ENCODE peak calls at places on chromosomes 1 and 21, in five cellular contexts. F is fibroblast of lung, Z is AG04450, C is nephron progenitor cell, T is cardiac fibroblast. B is an unnamed sample.
A peak's percentile ranks its signal among the peaks of the same experiment; 100 is the strongest.

GRCh38 chr1:66752000-66752592 is at the start of gene DYNLT5:
- DNase-seq in F (peak; percentile 50), Z (no peak), C (peak; percentile 75), T (peak; percentile 77), B (no peak)

GRCh38 chr21:42509239-42509638 is 4.4 kb upstream of the SLC37A1 start:
- DNase-seq in F (no peak), Z (no peak), C (no peak), T (no peak), B (no peak)

GRCh38 chr1:238951809-238952208 is 434.6 kb upstream of the CHRM3 start:
- DNase-seq in F (peak; percentile 49), Z (no peak), C (peak; percentile 22), T (peak; percentile 66), B (no peak)

GRCh38 chr1:202349263-202349928 is 897 bp downstream of the PPP1R12B start:
- DNase-seq in F (peak; percentile 75), Z (no peak), C (no peak), T (peak; percentile 73), B (peak; percentile 61)

GRCh38 chr1:86085741-86086411 is 70.7 kb downstream of the COL24A1 start:
- DNase-seq in F (no peak), Z (no peak), C (no peak), T (no peak), B (no peak)

GRCh38 chr1:156874142-156874541 is 13.5 kb downstream of the NTRK1 start:
- DNase-seq in F (no peak), Z (no peak), C (no peak), T (no peak), B (no peak)

GRCh38 chr1:205374205-205375078 is 17.7 kb upstream of the KLHDC8A start:
- DNase-seq in F (peak; percentile 78), Z (no peak), C (no peak), T (peak; percentile 87), B (no peak)

GRCh38 chr1:192951961-192952460 is 107.1 kb downstream of the UCHL5 start:
- DNase-seq in F (peak; percentile 89), Z (peak; percentile 74), C (no peak), T (peak; percentile 96), B (peak; percentile 25)

GRCh38 chr1:112852276-112852675 is 103.7 kb downstream of the SLC16A1 start:
- DNase-seq in F (no peak), Z (no peak), C (no peak), T (no peak), B (no peak)

GRCh38 chr1:119674835-119675289 is 26.8 kb upstream of the ZNF697 start:
- DNase-seq in F (peak; percentile 44), Z (no peak), C (no peak), T (peak; percentile 92), B (peak; percentile 83)

GRCh38 chr21:14120091-14120734 is 90.5 kb downstream of the LIPI start:
- DNase-seq in F (no peak), Z (no peak), C (peak; percentile 25), T (peak; percentile 37), B (no peak)

GRCh38 chr1:112878321-112878720 is 77.7 kb downstream of the SLC16A1 start:
- DNase-seq in F (no peak), Z (no peak), C (no peak), T (no peak), B (no peak)

GRCh38 chr1:111199329-111199728 is 1.1 kb downstream of the DENND2D start:
- DNase-seq in F (no peak), Z (no peak), C (no peak), T (no peak), B (no peak)

GRCh38 chr1:111199881-111200801 is at the start of gene DENND2D:
- DNase-seq in F (no peak), Z (no peak), C (no peak), T (no peak), B (no peak)

GRCh38 chr1:111196213-111196612 is 4.2 kb downstream of the DENND2D start:
- DNase-seq in F (no peak), Z (no peak), C (no peak), T (no peak), B (no peak)

GRCh38 chr1:111198836-111199235 is 1.6 kb downstream of the DENND2D start:
- DNase-seq in F (no peak), Z (no peak), C (no peak), T (no peak), B (no peak)

DNA sequence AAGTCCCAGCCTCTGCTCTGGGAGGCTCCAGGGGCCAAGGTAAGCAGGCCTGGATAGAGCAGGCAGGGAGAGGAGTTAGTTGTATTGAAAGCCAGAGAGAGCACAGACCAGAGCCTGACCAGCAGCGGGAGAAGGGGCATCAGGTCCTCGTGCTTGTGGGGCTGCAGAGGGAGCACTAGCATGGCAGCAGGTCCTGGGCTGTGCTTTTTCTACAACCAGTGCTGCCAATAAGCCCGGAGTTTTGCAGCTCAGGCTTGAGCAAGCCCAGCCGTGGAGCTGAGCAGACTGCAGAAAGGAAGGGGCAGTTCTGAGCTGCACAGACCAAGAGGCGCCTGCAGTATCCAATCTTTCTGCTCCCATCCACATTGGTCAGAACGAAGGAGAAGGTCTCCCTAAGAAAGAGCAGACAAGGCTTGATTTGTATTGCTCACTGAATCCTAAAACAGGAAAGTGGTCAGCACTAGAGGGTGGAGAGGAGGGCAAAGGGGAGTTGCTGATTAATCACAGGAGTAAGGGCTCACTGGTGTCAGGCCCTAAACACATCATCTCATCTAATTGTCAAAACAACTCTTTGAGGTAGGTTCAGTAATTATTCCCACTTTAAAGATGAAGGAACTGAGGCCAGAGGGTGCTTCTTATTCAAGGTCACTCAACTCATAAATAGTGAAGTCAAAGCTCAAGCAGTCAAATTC is 2.7 kb downstream of the DENND2D start:
- DNase-seq in F (no peak), Z (no peak), C (peak; percentile 19), T (peak; percentile 17), B (no peak)
- TF ChIP-seq CTCF in F (peak; percentile 19), Z (peak; percentile 60), C (no peak), T (peak; percentile 31), B (peak; percentile 30)

DNA sequence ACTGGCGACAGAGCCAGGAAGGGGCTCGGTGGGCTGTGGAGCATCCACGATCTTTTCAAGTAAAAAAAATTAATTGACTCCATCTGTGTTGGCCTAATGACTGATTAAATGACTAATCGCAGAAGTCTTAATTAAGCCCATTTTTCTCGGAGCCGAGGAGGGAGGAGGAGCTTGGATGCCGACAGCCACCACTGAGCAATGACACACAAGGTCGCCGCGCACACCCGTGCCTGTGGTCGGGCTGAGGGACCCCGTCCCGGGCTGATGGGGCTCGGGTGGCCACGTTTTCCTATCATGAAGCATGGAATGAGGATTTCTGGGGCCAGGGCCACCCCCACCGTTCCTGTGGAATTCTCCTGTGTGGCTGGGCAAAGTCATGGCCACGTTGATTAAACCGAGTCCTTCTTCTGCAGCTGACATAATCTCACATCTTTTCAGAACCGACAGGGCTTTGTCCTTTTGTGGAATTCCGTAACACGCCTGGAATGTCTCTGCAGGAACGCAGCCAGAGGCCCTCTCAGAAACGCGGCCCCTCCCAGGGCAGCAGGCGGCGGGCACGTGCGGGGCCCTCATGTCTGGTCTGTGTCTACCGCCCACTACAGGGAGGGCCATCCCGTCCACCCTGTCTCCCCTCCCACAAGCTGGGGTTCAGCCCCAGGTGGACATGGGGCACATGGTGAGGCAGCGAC is 60.7 kb downstream of the MORN1 start:
- DNase-seq in F (peak; percentile 82), Z (peak; percentile 62), C (no peak), T (peak; percentile 81), B (peak; percentile 64)
- TF ChIP-seq CTCF in F (no peak), Z (peak; percentile 11), C (no peak), T (no peak), B (peak; percentile 14)

DNA sequence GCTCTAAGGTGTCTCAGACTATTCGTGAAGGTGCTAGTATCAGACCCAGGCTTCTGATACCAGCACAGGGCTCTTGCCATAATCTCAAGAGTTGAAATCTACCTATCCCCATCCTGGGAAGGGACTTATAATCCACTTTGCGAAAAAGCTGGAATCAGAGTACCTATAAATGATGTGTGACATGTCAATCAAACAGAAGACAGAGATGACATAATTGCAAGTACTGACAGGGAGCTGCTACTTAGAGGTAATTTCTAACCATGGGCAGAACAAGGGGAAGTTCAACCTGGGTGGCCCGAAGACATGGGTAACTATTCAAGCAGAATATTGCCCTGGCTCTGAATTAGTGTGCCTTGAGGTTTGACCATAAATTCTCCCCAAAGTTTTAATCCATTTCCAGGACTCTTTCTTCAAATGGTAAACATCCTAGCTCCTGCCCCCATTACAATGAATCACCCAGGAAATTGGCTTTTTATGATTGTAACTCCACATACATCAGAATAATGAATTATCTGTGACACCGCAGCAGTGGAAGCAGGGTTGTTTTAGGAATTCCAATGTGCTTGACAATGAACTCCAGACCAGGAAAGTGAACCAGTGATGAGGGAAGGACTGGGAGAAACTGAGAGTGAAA is 37.2 kb downstream of the KANK4 start:
- DNase-seq in F (no peak), Z (no peak), C (no peak), T (no peak), B (no peak)
- TF ChIP-seq CTCF in F (no peak), Z (no peak), C (no peak), T (no peak), B (no peak)

GRCh38 chr1:47147047-47147785 is 10.0 kb downstream of the CYP4A22 start:
- DNase-seq in F (no peak), Z (no peak), C (no peak), T (no peak), B (no peak)
- TF ChIP-seq CTCF in F (no peak), Z (no peak), C (peak; percentile 11), T (no peak), B (no peak)

GRCh38 chr21:34129039-34129891 is 55.9 kb downstream of the MRPS6 start:
- DNase-seq in F (peak; percentile 92), Z (peak; percentile 78), C (peak; percentile 42), T (peak; percentile 87), B (peak; percentile 65)
- TF ChIP-seq CTCF in F (peak; percentile 54), Z (peak; percentile 69), C (no peak), T (peak; percentile 63), B (peak; percentile 71)

GRCh38 chr1:23100074-23100748 is 68.4 kb downstream of the LUZP1 start:
- DNase-seq in F (peak; percentile 89), Z (peak; percentile 86), C (no peak), T (peak; percentile 99), B (peak; percentile 64)
- TF ChIP-seq CTCF in F (no peak), Z (no peak), C (no peak), T (peak; percentile 15), B (no peak)

GRCh38 chr1:105793541-105794146 is 1262.8 kb upstream of the PRMT6 start:
- DNase-seq in F (peak; percentile 8), Z (no peak), C (peak; percentile 69), T (peak; percentile 41), B (no peak)
- TF ChIP-seq CTCF in F (no peak), Z (peak; percentile 22), C (peak; percentile 79), T (peak; percentile 45), B (peak; percentile 36)